ENCODE peak calls at places on chromosomes 12 and 14, in ten cellular contexts. K is cardiac muscle cell; F is NCI-H524; D is HuH-7; T is stimulated activated CD8-positive, alpha-beta memory T cell treated with anti-CD3 and anti-CD28 coated beads, Interleukin-4, amount 100 ng/mL, for 4 hours; A is DMS153; U is Calu3; H is adipocyte; X is left cardiac atrium; N is caudate nucleus. O is an unnamed sample.

GRCh38 chr14:58873228-58873953 is 235.6 kb downstream of the DACT1 start:
- DNase-seq in K (peak; percentile 47), F (peak; percentile 13), D (no peak), T (no peak), A (no peak), U (no peak), H (no peak), X (no peak), N (no peak), O (no peak)

GRCh38 chr12:99809921-99810320 is 162.4 kb downstream of the GARIN6 start:
- DNase-seq in K (no peak), F (no peak), D (peak; percentile 6), T (no peak), A (no peak), U (no peak), H (no peak), X (no peak), N (no peak), O (no peak)

GRCh38 chr12:67468549-67469245 is 179.8 kb upstream of the DYRK2 start:
- DNase-seq in K (no peak), F (no peak), D (no peak), T (no peak), A (no peak), U (peak; percentile 42), H (no peak), X (no peak), N (no peak), O (no peak)

GRCh38 chr12:117105902-117106301 is 6.7 kb upstream of the TESC start:
- DNase-seq in K (no peak), F (no peak), D (no peak), T (no peak), A (peak; percentile 68), U (peak; percentile 68), H (no peak), X (no peak), N (no peak), O (no peak)

GRCh38 chr14:104286086-104286485 is 147.7 kb downstream of the KIF26A start:
- DNase-seq in K (no peak), F (no peak), D (no peak), T (no peak), A (no peak), U (no peak), H (no peak), X (peak; percentile 3), N (no peak), O (no peak)

GRCh38 chr12:87253157-87253556 is 776.0 kb downstream of the C12orf50 start:
- DNase-seq in K (no peak), F (no peak), D (no peak), T (no peak), A (no peak), U (peak; percentile 11), H (no peak), X (no peak), N (no peak), O (no peak)

GRCh38 chr12:26833692-26834168 is 736 bp upstream of the ITPR2 start:
- DNase-seq in K (peak; percentile 44), F (no peak), D (peak; percentile 69), T (no peak), A (no peak), U (no peak), H (peak; percentile 60), X (peak; percentile 38), N (no peak), O (no peak)

GRCh38 chr14:60984225-60984624 is 3.2 kb downstream of the SLC38A6 start:
- DNase-seq in K (no peak), F (no peak), D (no peak), T (no peak), A (no peak), U (no peak), H (no peak), X (no peak), N (no peak), O (no peak)

GRCh38 chr12:102643871-102644551 is 163.6 kb upstream of the IGF1 start:
- DNase-seq in K (no peak), F (no peak), D (no peak), T (no peak), A (no peak), U (no peak), H (no peak), X (no peak), N (no peak), O (no peak)

GRCh38 chr12:84730561-84731162 is 181.9 kb downstream of the SLC6A15 start:
- DNase-seq in K (no peak), F (no peak), D (no peak), T (no peak), A (no peak), U (no peak), H (no peak), X (no peak), N (no peak), O (no peak)

GRCh38 chr12:41699658-41700057 is 445.0 kb downstream of the GXYLT1 start:
- DNase-seq in K (no peak), F (no peak), D (no peak), T (no peak), A (peak; percentile 93), U (no peak), H (no peak), X (no peak), N (no peak), O (no peak)

GRCh38 chr12:3313655-3314305 is 177.2 kb upstream of the PRMT8 start:
- DNase-seq in K (peak; percentile 45), F (peak; percentile 43), D (peak; percentile 55), T (no peak), A (peak; percentile 57), U (peak; percentile 54), H (peak; percentile 16), X (no peak), N (no peak), O (peak; percentile 68)

GRCh38 chr12:88057994-88058718 is 29.0 kb upstream of the C12orf50 start:
- DNase-seq in K (peak; percentile 78), F (no peak), D (no peak), T (no peak), A (no peak), U (no peak), H (peak; percentile 7), X (peak; percentile 61), N (no peak), O (no peak)